ENCODE peak calls at places on chromosomes 2 and 18, in six cellular contexts. O is HCT116, T is Peyer's patch, B is vagina, G is transverse colon, S is thyroid gland. W is an unnamed sample.

GRCh38 chr2:8539743-8540551 is 141.9 kb upstream of the ID2 start:
- DNase-seq in O (no peak), G (peak), S (peak), T (peak), B (no peak), W (peak)

GRCh38 chr2:167187049-167187727 is 298.9 kb downstream of the XIRP2 start:
- DNase-seq in T (no peak), O (no peak), G (no peak), B (no peak), S (no peak), W (no peak)

GRCh38 chr2:237181844-237182243 is 96.2 kb downstream of the COPS8 start:
- DNase-seq in G (no peak), B (no peak), T (no peak), O (peak), S (no peak), W (no peak)

GRCh38 chr18:28854964-28855363 is 678.0 kb upstream of the CDH2 start:
- DNase-seq in T (no peak), S (no peak), G (no peak), B (no peak), O (no peak), W (no peak)

GRCh38 chr2:143686585-143687164 is 557.5 kb downstream of the ARHGAP15 start:
- DNase-seq in S (no peak), B (no peak), T (no peak), O (peak), G (no peak), W (peak)

GRCh38 chr2:120868366-120868765 is 132.7 kb downstream of the GLI2 start:
- DNase-seq in O (no peak), G (no peak), S (no peak), B (no peak), T (no peak), W (no peak)

GRCh38 chr2:27130396-27130795 is 4.0 kb downstream of the PREB start:
- DNase-seq in O (no peak), S (no peak), T (no peak), G (no peak), B (no peak), W (no peak)

GRCh38 chr2:61460168-61460567 is 10.7 kb downstream of the USP34 start:
- DNase-seq in G (no peak), S (no peak), O (no peak), B (no peak), T (no peak), W (peak)

GRCh38 chr18:65751145-65752085 is 603 bp downstream of the CDH7 start:
- DNase-seq in B (no peak), O (no peak), T (no peak), G (no peak), S (no peak), W (peak)

GRCh38 chr2:45510701-45511420 is 100.2 kb downstream of the SRBD1 start:
- DNase-seq in T (no peak), S (no peak), G (no peak), B (no peak), O (no peak), W (no peak)

GRCh38 chr2:138105358-138105757 is 141.1 kb downstream of the HNMT start:
- DNase-seq in S (no peak), O (no peak), G (no peak), T (no peak), B (no peak), W (no peak)

GRCh38 chr2:100135415-100135814 is 7.0 kb downstream of the AFF3 start:
- DNase-seq in O (no peak), T (no peak), B (peak), G (no peak), S (no peak), W (no peak)

GRCh38 chr2:100136310-100136709 is 6.1 kb downstream of the AFF3 start:
- DNase-seq in S (no peak), T (no peak), B (no peak), G (no peak), O (no peak), W (no peak)

GRCh38 chr2:100139114-100139513 is 3.3 kb downstream of the AFF3 start:
- DNase-seq in S (no peak), B (no peak), T (no peak), G (no peak), O (no peak), W (no peak)

GRCh38 chr2:100137877-100138570 is 4.4 kb downstream of the AFF3 start:
- DNase-seq in G (no peak), T (no peak), S (no peak), B (no peak), O (no peak), W (no peak)

GRCh38 chr2:100137318-100137717 is 5.1 kb downstream of the AFF3 start:
- DNase-seq in B (peak), S (no peak), T (no peak), O (no peak), G (no peak), W (no peak)
- TF ChIP-seq POLR2A in B (no peak), S (no peak), T (no peak), O (no peak), G (no peak), W (no peak)

GRCh38 chr18:34493566-34494358 is 216.3 kb upstream of the DTNA start:
- DNase-seq in T (no peak), O (no peak), G (no peak), S (peak), B (no peak), W (no peak)
- TF ChIP-seq POLR2A in T (no peak), O (no peak), G (no peak), S (peak), B (no peak), W (no peak)

DNA sequence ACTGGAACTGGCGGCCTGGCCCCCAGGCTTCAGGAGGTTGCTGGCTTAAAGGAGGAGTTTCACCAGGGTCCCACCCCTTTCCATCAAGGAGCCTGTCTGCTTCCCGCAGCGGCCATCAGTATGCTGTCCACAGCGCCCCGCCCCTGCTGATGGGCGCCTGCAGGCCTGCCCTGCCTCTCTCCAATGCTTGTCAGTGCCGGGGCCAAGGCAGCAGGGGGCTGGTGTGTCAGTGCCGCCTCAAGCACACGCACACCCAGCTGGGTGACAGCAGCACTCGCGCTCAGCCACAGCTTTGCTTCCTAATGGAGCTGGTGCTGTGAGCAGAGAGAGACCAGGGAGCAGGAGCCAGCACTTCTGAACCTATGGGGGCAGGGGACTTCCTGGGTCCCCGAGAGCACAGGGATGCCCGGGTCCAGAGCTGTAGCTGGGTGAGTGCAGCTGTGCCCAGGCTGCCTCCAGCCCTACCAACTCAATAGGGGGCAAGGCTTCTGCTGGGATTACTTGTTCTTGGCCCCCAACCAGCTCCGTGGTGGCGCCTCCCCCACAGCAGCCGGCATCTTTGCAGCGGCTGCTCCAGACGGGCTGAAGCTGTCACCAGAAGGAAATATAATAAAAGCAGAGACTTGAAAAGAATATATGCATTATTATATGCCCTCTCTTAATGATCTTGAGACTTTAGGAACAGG is 377.2 kb upstream of the LRATD1 start:
- DNase-seq in O (no peak), G (no peak), S (no peak), T (no peak), B (no peak), W (no peak)
- TF ChIP-seq POLR2A in O (no peak), G (no peak), S (no peak), T (no peak), B (no peak), W (no peak)

GRCh38 chr2:20919301-20919800 is 96.5 kb upstream of the LDAH start:
- DNase-seq in G (no peak), S (no peak), B (no peak), O (no peak), T (no peak), W (no peak)
- TF ChIP-seq POLR2A in G (no peak), S (no peak), B (no peak), O (no peak), T (no peak), W (no peak)

GRCh38 chr18:56650944-56651770 is at the start of gene WDR7:
- DNase-seq in T (peak), G (peak), S (peak), B (no peak), O (peak), W (peak)
- TF ChIP-seq POLR2A in T (peak), G (peak), S (peak), B (no peak), O (no peak), W (peak)

DNA sequence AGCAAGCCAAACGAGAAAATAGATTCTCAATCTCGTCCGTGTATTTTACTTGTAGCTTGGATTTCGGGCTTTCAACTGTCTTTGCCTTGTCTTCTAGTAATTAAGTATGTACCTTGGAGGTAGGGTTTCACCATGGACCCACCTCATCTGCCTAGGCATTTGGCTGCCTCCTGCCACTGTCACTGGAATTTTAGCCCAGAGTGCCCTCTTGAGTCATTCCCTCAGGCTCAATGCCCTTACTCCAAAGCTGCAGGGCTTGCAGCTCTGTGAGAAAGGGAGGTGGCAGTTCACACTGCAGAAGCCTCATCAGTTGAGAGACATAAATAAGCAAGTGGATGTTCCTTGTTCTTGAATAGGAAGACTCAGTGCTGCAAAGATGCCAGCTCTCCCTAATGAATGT is 89.6 kb downstream of the VSNL1 start:
- DNase-seq in B (no peak), S (no peak), G (no peak), O (no peak), T (no peak), W (no peak)
- TF ChIP-seq POLR2A in B (no peak), S (no peak), G (no peak), O (no peak), T (no peak), W (no peak)